ENCODE peak calls at places on chromosomes 2 and 18, in six cellular contexts. K is stimulated activated CD4-positive, alpha-beta T cell treated with anti-CD3 and anti-CD28 coated beads, Interleukin-4, amount 100 ng/mL, for 24 hours; H is NCI-H2029; V is GOT3; R is choroid plexus epithelial cell; D is nephron progenitor cell. Z is an unnamed sample.

GRCh38 chr2:174694920-174695319 is 69.4 kb downstream of the CHRNA1 start:
- DNase-seq in V (no peak), H (no peak), R (no peak), D (no peak), K (no peak), Z (no peak)

GRCh38 chr2:149399934-149400615 is 69.7 kb downstream of the LYPD6 start:
- DNase-seq in D (no peak), V (no peak), H (peak; percentile 73), R (no peak), K (no peak), Z (no peak)

GRCh38 chr2:70541481-70542020 is 12.1 kb downstream of the TGFA start:
- DNase-seq in R (no peak), H (no peak), V (no peak), K (no peak), D (no peak), Z (no peak)

GRCh38 chr2:232994446-232994845 is 18.6 kb downstream of the NGEF start:
- DNase-seq in K (no peak), D (peak; percentile 48), H (no peak), V (no peak), R (no peak), Z (no peak)

GRCh38 chr2:8168876-8169275 is 513.0 kb upstream of the ID2 start:
- DNase-seq in V (no peak), D (no peak), H (no peak), K (no peak), R (peak; percentile 48), Z (no peak)

GRCh38 chr2:55029098-55029497 is 21.2 kb downstream of the RTN4 start:
- DNase-seq in R (no peak), D (no peak), H (no peak), K (no peak), V (no peak), Z (no peak)

GRCh38 chr2:112472547-112473263 is 9.3 kb upstream of the TTL start:
- DNase-seq in K (no peak), V (no peak), D (no peak), R (no peak), H (no peak), Z (no peak)

GRCh38 chr2:8481463-8482009 is 200.3 kb upstream of the ID2 start:
- DNase-seq in K (peak; percentile 44), D (no peak), V (no peak), H (no peak), R (no peak), Z (no peak)

GRCh38 chr2:61065706-61066688 is at the start of gene SANBR:
- DNase-seq in R (peak; percentile 77), D (peak; percentile 90), V (peak; percentile 55), K (peak; percentile 80), H (peak; percentile 81), Z (peak; percentile 75)

GRCh38 chr18:72984290-72984689 is 116.5 kb upstream of the NETO1 start:
- DNase-seq in R (no peak), D (no peak), V (no peak), H (no peak), K (no peak), Z (no peak)

GRCh38 chr2:14352067-14352466 is 280.4 kb upstream of the LRATD1 start:
- DNase-seq in H (no peak), V (no peak), K (no peak), R (no peak), D (no peak), Z (no peak)

GRCh38 chr2:143994936-143995335 is 525.0 kb downstream of the ZEB2 start:
- DNase-seq in R (no peak), V (no peak), D (no peak), K (no peak), H (no peak), Z (no peak)

GRCh38 chr2:30417253-30417652 is 29.8 kb upstream of the LCLAT1 start:
- DNase-seq in V (no peak), R (peak; percentile 71), D (no peak), K (no peak), H (no peak), Z (no peak)

GRCh38 chr18:26471027-26471426 is 77.3 kb downstream of the KCTD1 start:
- DNase-seq in K (no peak), D (no peak), V (no peak), R (peak; percentile 71), H (no peak), Z (peak; percentile 69)

GRCh38 chr2:145091011-145091744 is 571.3 kb upstream of the ZEB2 start:
- DNase-seq in D (no peak), R (peak; percentile 13), H (no peak), K (no peak), V (no peak), Z (peak; percentile 37)

GRCh38 chr2:64325852-64326577 is 127.9 kb upstream of the LGALSL start:
- DNase-seq in V (no peak), K (peak; percentile 75), D (no peak), R (no peak), H (no peak), Z (no peak)

GRCh38 chr2:80499095-80499494 is 194.5 kb upstream of the LRRTM1 start:
- DNase-seq in K (no peak), D (peak; percentile 23), H (no peak), V (no peak), R (peak; percentile 79), Z (peak; percentile 39)

GRCh38 chr2:111117666-111118454 is 2.9 kb upstream of the BCL2L11 start:
- DNase-seq in H (no peak), K (peak; percentile 40), R (peak; percentile 90), V (no peak), D (peak; percentile 37), Z (peak; percentile 85)

GRCh38 chr18:3726241-3726951 is 276.4 kb downstream of the TGIF1 start:
- DNase-seq in H (peak; percentile 69), V (no peak), R (no peak), K (no peak), D (no peak), Z (no peak)

GRCh38 chr2:237268004-237268708 is 145.8 kb downstream of the COL6A3 start:
- DNase-seq in K (no peak), R (no peak), H (no peak), V (no peak), D (no peak), Z (no peak)

GRCh38 chr2:1638281-1638860 is 105.9 kb downstream of the PXDN start:
- DNase-seq in V (no peak), K (no peak), R (peak; percentile 24), H (no peak), D (no peak), Z (no peak)

GRCh38 chr18:55968550-55968949 is 380.6 kb upstream of the TCF4 start:
- DNase-seq in R (no peak), D (no peak), V (no peak), K (no peak), H (no peak), Z (no peak)

GRCh38 chr2:15588329-15588919 is 3.2 kb upstream of the DDX1 start:
- DNase-seq in D (peak; percentile 77), R (peak; percentile 77), V (no peak), K (peak; percentile 18), H (peak; percentile 28), Z (peak; percentile 61)

GRCh38 chr2:31810200-31810917 is 200.4 kb downstream of the MEMO1 start:
- DNase-seq in V (no peak), R (no peak), K (no peak), H (no peak), D (no peak), Z (no peak)

GRCh38 chr2:74199871-74200305 is 1.5 kb downstream of the MTHFD2 start:
- DNase-seq in H (no peak), K (peak; percentile 56), R (peak; percentile 41), D (no peak), V (no peak), Z (no peak)

GRCh38 chr2:64876137-64876647 is 113.0 kb upstream of the SLC1A4 start:
- DNase-seq in D (no peak), K (no peak), H (no peak), V (no peak), R (peak; percentile 41), Z (peak; percentile 55)